ENCODE peak calls at places on chromosomes 2 and 18, in four cellular contexts. X, U, A and L are unnamed samples.

GRCh38 chr2:230155359-230155758 is 64.4 kb downstream of the SP110 start:
- DNase-seq in X (no peak), A (no peak), U (no peak), L (no peak)

GRCh38 chr2:130339885-130340745 is 2.6 kb upstream of the IMP4 start:
- DNase-seq in X (peak; percentile 95), A (no peak), U (no peak), L (no peak)

GRCh38 chr18:59957957-59958356 is 58.2 kb downstream of the PMAIP1 start:
- DNase-seq in A (no peak), U (peak; percentile 3), X (peak; percentile 92), L (no peak)

GRCh38 chr2:88549616-88550292 is 77.5 kb downstream of the EIF2AK3 start:
- DNase-seq in U (no peak), X (no peak), A (no peak), L (peak; percentile 75)

GRCh38 chr18:74457043-74457742 is at the start of gene DIPK1C:
- DNase-seq in A (no peak), U (no peak), X (no peak), L (no peak)

GRCh38 chr2:120631719-120632118 is 103.9 kb upstream of the GLI2 start:
- DNase-seq in X (no peak), A (no peak), U (no peak), L (no peak)

GRCh38 chr18:77300579-77300978 is 50.9 kb downstream of the GALR1 start:
- DNase-seq in X (no peak), A (no peak), U (no peak), L (no peak)

GRCh38 chr2:111986116-111986900 is 68.8 kb upstream of the TMEM87B start:
- DNase-seq in U (peak; percentile 63), A (no peak), X (no peak), L (no peak)

GRCh38 chr2:176174382-176174834 is 14.1 kb upstream of the HOXD1 start:
- DNase-seq in X (no peak), U (no peak), A (no peak), L (no peak)

GRCh38 chr2:176173679-176174381 is 14.6 kb upstream of the HOXD1 start:
- DNase-seq in U (no peak), A (no peak), X (no peak), L (no peak)

GRCh38 chr2:176171331-176172006 is 14.4 kb downstream of the HOXD3 start:
- DNase-seq in X (no peak), U (no peak), A (no peak), L (no peak)

GRCh38 chr2:176172007-176172747 is 15.1 kb downstream of the HOXD3 start:
- DNase-seq in U (no peak), X (no peak), A (no peak), L (no peak)

GRCh38 chr2:176172748-176173586 is 15.5 kb upstream of the HOXD1 start:
- DNase-seq in A (no peak), U (peak; percentile 65), X (no peak), L (no peak)
- TF ChIP-seq EZH2 in A (peak; percentile 27), U (no peak), X (no peak), L (no peak)

GRCh38 chr2:219737270-219737691 is 109.9 kb downstream of the SLC4A3 start:
- DNase-seq in U (no peak), A (no peak), X (no peak), L (no peak)
- TF ChIP-seq KDM1A in U (no peak), A (no peak), X (no peak), L (no peak)

DNA sequence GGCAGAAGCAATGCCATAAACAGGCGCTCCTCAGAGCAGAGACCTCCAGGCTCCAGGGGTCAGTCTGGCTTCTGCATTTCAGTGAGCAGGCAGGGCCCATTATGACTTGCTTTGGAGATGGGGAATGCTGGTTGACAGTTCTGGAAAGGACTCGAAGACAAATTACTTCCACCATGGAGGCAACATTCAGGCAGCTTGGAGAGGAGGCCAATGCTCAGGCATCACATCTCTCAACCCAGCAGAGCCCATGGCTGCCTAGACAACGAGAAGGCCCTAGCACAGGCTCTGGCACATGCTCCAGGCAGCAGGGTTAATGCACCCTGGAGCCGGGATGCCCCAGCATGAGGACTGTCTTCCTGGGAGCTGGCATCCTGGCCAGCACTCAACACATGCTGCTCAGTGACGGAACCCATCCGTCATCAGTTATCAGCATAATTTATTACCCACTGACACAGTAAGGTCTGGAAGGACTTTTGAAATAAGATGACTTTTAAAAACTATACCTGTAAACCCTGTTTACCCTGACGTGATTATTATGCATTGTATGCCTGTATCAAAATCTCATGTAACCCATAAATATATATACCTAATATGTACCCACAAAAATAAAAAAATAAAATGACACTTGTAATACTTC is 52.8 kb downstream of the ADNP2 start:
- DNase-seq in U (no peak), A (no peak), X (no peak), L (no peak)
- TF ChIP-seq EZH2 in U (no peak), A (no peak), X (no peak), L (no peak)

DNA sequence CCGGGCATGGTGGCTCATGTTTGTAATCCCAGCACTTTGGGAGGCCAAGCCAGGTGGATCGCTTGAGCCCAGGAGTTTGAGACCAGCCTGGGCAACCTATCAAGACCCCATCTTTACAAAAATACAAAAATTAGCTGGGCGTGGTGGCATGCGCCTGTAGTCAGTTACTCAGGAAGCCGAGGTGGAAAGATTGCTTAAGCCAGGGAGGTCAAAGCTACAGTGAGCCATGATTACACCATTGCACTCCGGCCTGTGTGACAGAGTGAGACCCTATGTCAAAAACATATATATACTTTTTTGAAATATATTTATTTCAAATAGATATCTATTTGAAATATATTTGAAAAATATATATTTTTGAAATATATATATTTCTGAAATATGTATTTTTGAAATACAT is 10.9 kb downstream of the OSBPL1A start:
- DNase-seq in X (no peak), A (no peak), U (no peak), L (no peak)
- TF ChIP-seq KDM1A in X (no peak), A (no peak), U (no peak), L (no peak)

GRCh38 chr2:181656450-181657261 is at the start of gene CERKL:
- DNase-seq in A (no peak), U (no peak), X (no peak), L (peak; percentile 83)
- TF ChIP-seq EZH2 in A (no peak), U (no peak), X (no peak), L (no peak)

GRCh38 chr2:190489475-190489874 is 45.0 kb downstream of the NEMP2 start:
- DNase-seq in A (no peak), U (no peak), X (no peak), L (no peak)
- TF ChIP-seq KDM1A in A (no peak), U (no peak), X (no peak), L (no peak)

DNA sequence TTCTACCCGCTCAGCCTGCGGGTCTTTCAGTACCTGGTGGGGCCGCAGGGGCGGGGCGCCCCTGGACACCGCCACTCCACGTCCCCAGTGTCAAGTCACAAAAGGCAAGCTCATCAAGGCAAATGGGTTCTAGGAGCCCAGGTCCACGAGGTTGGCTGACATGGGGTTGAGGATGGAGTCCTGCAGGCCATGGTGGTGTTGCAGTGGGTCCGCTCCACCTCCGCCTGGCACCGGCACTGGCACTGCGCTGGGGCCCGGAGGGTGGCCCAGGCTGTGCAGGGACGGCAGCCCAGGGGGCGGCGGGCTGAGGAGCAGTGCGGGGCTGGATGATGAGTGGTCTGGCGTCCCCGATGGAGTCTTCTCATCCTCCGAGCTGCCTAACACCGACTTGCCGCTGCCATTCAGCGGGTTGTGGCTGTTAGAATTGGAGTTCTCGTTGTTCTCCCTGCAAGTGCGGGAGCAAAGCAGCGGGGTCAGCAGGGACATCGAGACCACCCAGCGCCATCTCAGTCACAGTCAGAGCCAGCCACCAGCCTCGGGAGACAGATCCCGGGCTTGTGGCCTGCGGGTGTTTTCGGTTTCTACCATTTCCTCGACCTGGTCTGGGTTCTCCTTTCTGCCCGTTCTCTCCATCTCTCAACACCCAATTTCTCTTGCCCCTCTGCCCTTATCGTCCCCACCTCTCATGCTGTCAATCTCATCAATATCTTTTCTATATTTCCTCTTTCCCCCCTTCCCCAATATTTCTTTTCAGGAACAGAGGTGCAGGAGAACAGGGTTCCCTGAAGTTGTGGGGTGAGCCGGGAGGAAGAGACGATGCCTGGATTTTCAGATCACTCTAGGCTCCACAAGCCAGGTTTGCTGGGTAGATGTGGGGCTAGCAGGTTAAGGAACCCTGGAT is 3.0 kb downstream of the SIX2 start:
- DNase-seq in X (no peak), A (no peak), U (no peak), L (no peak)
- TF ChIP-seq EZH2 in X (no peak), A (no peak), U (no peak), L (peak; percentile 89)

GRCh38 chr2:70133127-70133452 is 45.8 kb downstream of the PCBP1 start:
- DNase-seq in X (no peak), U (no peak), A (no peak), L (no peak)

GRCh38 chr2:70132244-70133126 is 45.2 kb downstream of the PCBP1 start:
- DNase-seq in A (no peak), U (peak; percentile 86), X (peak; percentile 64), L (no peak)

GRCh38 chr2:70127920-70128444 is 40.7 kb downstream of the PCBP1 start:
- DNase-seq in X (peak; percentile 50), A (no peak), U (no peak), L (no peak)

GRCh38 chr2:70133521-70134348 is 46.5 kb downstream of the PCBP1 start:
- DNase-seq in X (peak; percentile 47), A (no peak), U (no peak), L (no peak)
- TF ChIP-seq KDM1A in X (no peak), A (no peak), U (no peak), L (no peak)